ENCODE peak calls at places on chromosomes 16 and 17, in eight cellular contexts. J is CD4-positive, CD25-positive, alpha-beta regulatory T cell; D is LNCaP clone FGC; V is stomach; M is brain microvascular endothelial cell; L is heart right ventricle; I is upper lobe of right lung; K is PC-3. H is an unnamed sample.

GRCh38 chr17:58005031-58005727 is 1.9 kb downstream of the SRSF1 start:
- DNase-seq in J (no peak), D (no peak), V (no peak), M (no peak), L (no peak), I (no peak), K (no peak), H (no peak)

GRCh38 chr16:65024649-65025243 is 97.1 kb downstream of the CDH11 start:
- DNase-seq in J (no peak), D (no peak), V (no peak), M (peak; percentile 86), L (no peak), I (no peak), K (no peak), H (peak; percentile 55)

GRCh38 chr17:6558276-6558675 is 1.9 kb upstream of the PITPNM3 start:
- DNase-seq in J (no peak), D (no peak), V (peak; percentile 58), M (no peak), L (no peak), I (no peak), K (no peak), H (no peak)

GRCh38 chr17:63040816-63041215 is 74.8 kb downstream of the TANC2 start:
- DNase-seq in J (no peak), D (no peak), V (no peak), M (no peak), L (no peak), I (no peak), K (no peak), H (no peak)

GRCh38 chr16:67773099-67773498 is 33.3 kb downstream of the RANBP10 start:
- DNase-seq in J (no peak), D (no peak), V (no peak), M (peak; percentile 11), L (no peak), I (no peak), K (no peak), H (peak; percentile 22)

GRCh38 chr16:12496181-12496580 is 307.5 kb downstream of the CPPED1 start:
- DNase-seq in J (no peak), D (no peak), V (no peak), M (no peak), L (no peak), I (no peak), K (no peak), H (no peak)

GRCh38 chr17:12987120-12987519 is 30.7 kb downstream of the ELAC2 start:
- DNase-seq in J (no peak), D (no peak), V (no peak), M (no peak), L (no peak), I (no peak), K (no peak), H (no peak)

GRCh38 chr16:11196286-11196828 is 59.6 kb downstream of the SOCS1 start:
- DNase-seq in J (no peak), D (no peak), V (no peak), M (no peak), L (no peak), I (no peak), K (no peak), H (no peak)

GRCh38 chr17:57724729-57725125 is 20.4 kb downstream of the CCDC182 start:
- DNase-seq in J (no peak), D (no peak), V (no peak), M (no peak), L (no peak), I (no peak), K (no peak), H (no peak)

GRCh38 chr17:66414528-66415175 is 112.2 kb downstream of the PRKCA start:
- DNase-seq in J (no peak), D (no peak), V (no peak), M (no peak), L (no peak), I (no peak), K (no peak), H (no peak)

GRCh38 chr16:83070416-83071199 is 443.8 kb downstream of the CDH13 start:
- DNase-seq in J (no peak), D (no peak), V (no peak), M (no peak), L (no peak), I (no peak), K (no peak), H (no peak)

DNA sequence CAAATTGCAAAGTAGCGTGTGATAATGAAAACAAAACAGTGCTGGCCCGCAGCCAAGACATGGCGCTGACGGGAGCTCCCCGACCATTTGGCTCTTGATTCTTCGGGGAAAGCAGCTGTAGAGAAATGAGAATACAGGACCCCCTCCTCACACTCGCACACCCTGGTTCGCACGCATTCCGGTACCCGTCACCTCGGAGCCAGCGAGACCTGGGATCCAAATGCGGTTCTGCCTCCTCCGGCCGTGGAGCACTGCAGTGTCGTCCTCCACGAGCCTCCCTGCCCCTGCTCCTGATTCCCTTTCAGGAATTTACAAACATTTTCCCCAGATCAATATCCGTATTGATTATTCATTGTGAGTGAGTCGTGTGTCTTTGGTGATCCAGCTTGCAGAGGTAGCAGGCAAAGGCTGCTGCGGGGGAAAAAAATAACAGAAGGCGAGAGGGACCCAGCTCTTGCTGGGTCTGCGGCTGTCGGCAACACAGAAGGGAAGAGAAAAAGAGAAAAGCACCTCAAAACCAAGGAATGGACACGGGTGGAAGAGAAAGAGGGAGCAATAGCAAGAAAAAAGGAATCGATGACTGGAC is 184.1 kb upstream of the ZFHX3 start:
- DNase-seq in J (no peak), D (no peak), V (no peak), M (no peak), L (peak; percentile 19), I (no peak), K (no peak), H (no peak)
- H3K4me3 ChIP-seq in J (no peak overlapping the region), D (no peak overlapping the region), V (peak overlapping the region; percentile 7), M (no peak overlapping the region), L (peak overlapping the region; percentile 41), I (peak overlapping the region; percentile 8), K (no peak overlapping the region), H (no peak overlapping the region)

GRCh38 chr17:78316115-78316866 is 43.6 kb downstream of the SOCS3 start:
- DNase-seq in J (no peak), D (no peak), V (no peak), M (no peak), L (no peak), I (no peak), K (no peak), H (no peak)
- H3K4me3 ChIP-seq in J (no peak overlapping the region), D (no peak overlapping the region), V (peak overlapping the region; percentile 27), M (no peak overlapping the region), L (no peak overlapping the region), I (peak overlapping the region; percentile 6), K (peak overlapping the region; percentile 36), H (no peak overlapping the region)

GRCh38 chr16:3065742-3066439 is 451 bp downstream of the IL32 start:
- DNase-seq in J (no peak), D (no peak), V (no peak), M (no peak), L (no peak), I (no peak), K (no peak), H (no peak)
- H3K4me3 ChIP-seq in J (peak overlapping the region; percentile 95), D (peak overlapping the region; percentile 9), V (peak overlapping the region; percentile 50), M (no peak overlapping the region), L (peak overlapping the region; percentile 71), I (peak overlapping the region; percentile 52), K (no peak overlapping the region), H (no peak overlapping the region)

DNA sequence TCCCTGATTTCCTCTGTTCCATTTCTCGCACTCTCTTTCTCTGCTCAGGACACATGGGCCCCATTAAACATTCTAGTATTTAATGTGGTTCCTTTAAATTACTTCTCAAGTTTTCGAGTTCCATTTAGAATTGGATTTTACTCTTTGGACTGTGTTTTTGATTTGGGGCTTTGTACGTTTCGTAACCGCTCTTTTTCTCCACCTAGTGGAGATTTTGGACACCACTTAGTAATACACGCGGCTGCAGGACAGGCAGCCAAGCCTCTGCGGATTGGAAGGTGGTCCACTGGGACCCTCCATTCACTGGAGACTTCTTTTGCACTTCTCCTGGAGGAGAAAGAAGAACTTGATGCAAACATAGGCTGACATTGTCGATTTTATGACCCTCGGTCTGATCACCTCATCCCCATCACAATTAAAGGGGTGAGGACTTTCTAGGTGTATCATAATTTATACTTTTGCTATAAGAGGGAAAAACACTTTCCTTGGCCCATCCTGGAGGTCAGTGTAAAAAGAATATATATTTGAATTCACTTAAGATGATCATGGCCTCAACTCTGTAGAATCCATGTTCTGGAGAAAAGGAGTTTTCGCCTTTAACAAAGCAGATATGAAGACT is 85.8 kb downstream of the NOG start:
- DNase-seq in J (no peak), D (no peak), V (no peak), M (no peak), L (no peak), I (no peak), K (peak; percentile 68), H (no peak)
- H3K4me3 ChIP-seq in J (peak overlapping the region; percentile 52), D (no peak overlapping the region), V (peak overlapping the region; percentile 29), M (peak overlapping the region; percentile 42), L (peak overlapping the region; percentile 37), I (peak overlapping the region; percentile 24), K (peak overlapping the region; percentile 19), H (peak overlapping the region; percentile 52)

GRCh38 chr17:82813299-82814051 is 26.3 kb downstream of the ZNF750 start:
- DNase-seq in J (no peak), D (no peak), V (no peak), M (no peak), L (no peak), I (no peak), K (no peak), H (no peak)

GRCh38 chr17:82814834-82815233 is 25.0 kb downstream of the ZNF750 start:
- DNase-seq in J (no peak), D (no peak), V (no peak), M (no peak), L (no peak), I (no peak), K (no peak), H (no peak)

GRCh38 chr17:82812058-82812457 is 27.8 kb downstream of the ZNF750 start:
- DNase-seq in J (no peak), D (no peak), V (no peak), M (no peak), L (no peak), I (no peak), K (no peak), H (no peak)

GRCh38 chr17:82810644-82811430 is 29.0 kb downstream of the ZNF750 start:
- DNase-seq in J (no peak), D (no peak), V (no peak), M (no peak), L (no peak), I (no peak), K (no peak), H (no peak)

GRCh38 chr17:82812601-82813000 is 27.2 kb downstream of the ZNF750 start:
- DNase-seq in J (no peak), D (no peak), V (no peak), M (no peak), L (no peak), I (no peak), K (no peak), H (no peak)
- H3K4me3 ChIP-seq in J (no peak overlapping the region), D (no peak overlapping the region), V (no peak overlapping the region), M (no peak overlapping the region), L (no peak overlapping the region), I (no peak overlapping the region), K (no peak overlapping the region), H (no peak overlapping the region)

H was measured in retinal pigment epithelial cell.